ENCODE peak calls at places on chromosomes 3 and 15, in four cellular contexts. P, G, Q and U are unnamed samples.

GRCh38 chr15:72174551-72175165 is 22.9 kb downstream of the GRAMD2A start:
- DNase-seq in Q (no peak), G (no peak), P (no peak), U (no peak)

GRCh38 chr3:53261712-53262111 is 5.9 kb upstream of the TKT start:
- DNase-seq in Q (no peak), P (no peak), G (no peak), U (no peak)

GRCh38 chr3:52688266-52688665 is 2.4 kb downstream of the GNL3 start:
- DNase-seq in G (no peak), P (no peak), Q (no peak), U (no peak)

GRCh38 chr15:36449662-36450145 is 129.7 kb upstream of the CDIN1 start:
- DNase-seq in P (no peak), Q (no peak), G (no peak), U (no peak)

GRCh38 chr3:154718058-154718457 is 288.1 kb upstream of the GPR149 start:
- DNase-seq in G (no peak), P (no peak), Q (no peak), U (no peak)

GRCh38 chr3:45135959-45136358 is 10.2 kb downstream of the CDCP1 start:
- DNase-seq in P (no peak), Q (no peak), G (no peak), U (no peak)

GRCh38 chr3:149609595-149609994 is 48.2 kb downstream of the WWTR1 start:
- DNase-seq in G (no peak), Q (no peak), P (no peak), U (no peak)

GRCh38 chr3:186097663-186098451 is 11.0 kb downstream of the ETV5 start:
- DNase-seq in G (peak; percentile 80), P (no peak), Q (no peak), U (no peak)

GRCh38 chr15:74405823-74406222 is 27.9 kb downstream of the SEMA7A start:
- DNase-seq in G (no peak), Q (no peak), P (no peak), U (no peak)

GRCh38 chr15:43776101-43776717 is 557 bp downstream of the ELL3 start:
- DNase-seq in Q (no peak), G (no peak), P (no peak), U (no peak)

GRCh38 chr3:126519506-126520455 is 2.2 kb upstream of the UROC1 start:
- DNase-seq in P (no peak), G (no peak), Q (no peak), U (no peak)

GRCh38 chr3:109702252-109702651 is 364.9 kb upstream of the DPPA4 start:
- DNase-seq in P (no peak), G (peak; percentile 12), Q (no peak), U (no peak)

GRCh38 chr3:155329513-155330048 is 36.1 kb upstream of the STRIT1 start:
- DNase-seq in G (no peak), Q (no peak), P (no peak), U (no peak)

GRCh38 chr3:13498354-13499060 is 18.4 kb downstream of the HDAC11 start:
- DNase-seq in P (no peak), G (no peak), Q (no peak), U (no peak)

GRCh38 chr3:80213076-80213475 is 445.3 kb upstream of the ROBO1 start:
- DNase-seq in Q (no peak), P (no peak), G (no peak), U (no peak)

GRCh38 chr3:169666501-169667379 is 3.2 kb upstream of the MECOM start:
- DNase-seq in Q (no peak), P (no peak), G (no peak), U (no peak)